ENCODE peak calls at places on chromosomes 13 and 19, in eight cellular contexts. One of them, this sample, is unnamed.

GRCh38 chr13:46662690-46663089 is 109.7 kb downstream of the LRCH1 start:
- DNase-seq in RWPE1: no peak
- DNase-seq in progenitor cell of endocrine pancreas: no peak
- DNase-seq in nephron progenitor cell: no peak
- DNase-seq in activated CD8-positive, alpha-beta T cell treated with anti-CD3 and anti-CD28 coated beads for 36 hours: no peak
- DNase-seq in H9: no peak
- DNase-seq in hepatocyte: no peak
- DNase-seq in AG04449: no peak
- DNase-seq in this sample: no peak

GRCh38 chr13:39900106-39900750 is 244.8 kb downstream of the COG6 start:
- DNase-seq in RWPE1: no peak
- DNase-seq in progenitor cell of endocrine pancreas: no peak
- DNase-seq in nephron progenitor cell: no peak
- DNase-seq in activated CD8-positive, alpha-beta T cell treated with anti-CD3 and anti-CD28 coated beads for 36 hours: no peak
- DNase-seq in H9: no peak
- DNase-seq in hepatocyte: no peak
- DNase-seq in AG04449: no peak
- DNase-seq in this sample: no peak

GRCh38 chr13:48199404-48199991 is 33.5 kb upstream of the ITM2B start:
- DNase-seq in RWPE1: no peak
- DNase-seq in progenitor cell of endocrine pancreas: no peak
- DNase-seq in nephron progenitor cell: no peak
- DNase-seq in activated CD8-positive, alpha-beta T cell treated with anti-CD3 and anti-CD28 coated beads for 36 hours: no peak
- DNase-seq in H9: no peak
- DNase-seq in hepatocyte: no peak
- DNase-seq in AG04449: no peak
- DNase-seq in this sample: no peak

GRCh38 chr19:41911889-41912731 is 16.1 kb downstream of the ERFL start:
- DNase-seq in RWPE1: no peak
- DNase-seq in progenitor cell of endocrine pancreas: no peak
- DNase-seq in nephron progenitor cell: no peak
- DNase-seq in activated CD8-positive, alpha-beta T cell treated with anti-CD3 and anti-CD28 coated beads for 36 hours: no peak
- DNase-seq in H9: no peak
- DNase-seq in hepatocyte: no peak
- DNase-seq in AG04449: no peak
- DNase-seq in this sample: no peak

GRCh38 chr13:99577934-99578917 is 77.0 kb downstream of the TM9SF2 start:
- DNase-seq in RWPE1: no peak
- DNase-seq in progenitor cell of endocrine pancreas: no peak
- DNase-seq in nephron progenitor cell: no peak
- DNase-seq in activated CD8-positive, alpha-beta T cell treated with anti-CD3 and anti-CD28 coated beads for 36 hours: no peak
- DNase-seq in H9: no peak
- DNase-seq in hepatocyte: no peak
- DNase-seq in AG04449: no peak
- DNase-seq in this sample: no peak

GRCh38 chr13:93740334-93740733 is 513.7 kb downstream of the GPC6 start:
- DNase-seq in RWPE1: no peak
- DNase-seq in progenitor cell of endocrine pancreas: no peak
- DNase-seq in nephron progenitor cell: no peak
- DNase-seq in activated CD8-positive, alpha-beta T cell treated with anti-CD3 and anti-CD28 coated beads for 36 hours: no peak
- DNase-seq in H9: no peak
- DNase-seq in hepatocyte: no peak
- DNase-seq in AG04449: no peak
- DNase-seq in this sample: no peak

GRCh38 chr19:56953411-56953810 is 112.9 kb upstream of the PEG3 start:
- DNase-seq in RWPE1: no peak
- DNase-seq in progenitor cell of endocrine pancreas: no peak
- DNase-seq in nephron progenitor cell: no peak
- DNase-seq in activated CD8-positive, alpha-beta T cell treated with anti-CD3 and anti-CD28 coated beads for 36 hours: no peak
- DNase-seq in H9: no peak
- DNase-seq in hepatocyte: no peak
- DNase-seq in AG04449: no peak
- DNase-seq in this sample: no peak

GRCh38 chr13:22114630-22115311 is 443.9 kb downstream of the FGF9 start:
- DNase-seq in RWPE1: no peak
- DNase-seq in progenitor cell of endocrine pancreas: no peak
- DNase-seq in nephron progenitor cell: peak; percentile 33
- DNase-seq in activated CD8-positive, alpha-beta T cell treated with anti-CD3 and anti-CD28 coated beads for 36 hours: peak; percentile 51
- DNase-seq in H9: no peak
- DNase-seq in hepatocyte: no peak
- DNase-seq in AG04449: no peak
- DNase-seq in this sample: no peak

GRCh38 chr13:33582121-33582520 is 235.8 kb upstream of the RFC3 start:
- DNase-seq in RWPE1: no peak
- DNase-seq in progenitor cell of endocrine pancreas: no peak
- DNase-seq in nephron progenitor cell: no peak
- DNase-seq in activated CD8-positive, alpha-beta T cell treated with anti-CD3 and anti-CD28 coated beads for 36 hours: no peak
- DNase-seq in H9: no peak
- DNase-seq in hepatocyte: no peak
- DNase-seq in AG04449: no peak
- DNase-seq in this sample: no peak

GRCh38 chr13:49890376-49890775 is 45.8 kb downstream of the SPRYD7 start:
- DNase-seq in RWPE1: no peak
- DNase-seq in progenitor cell of endocrine pancreas: no peak
- DNase-seq in nephron progenitor cell: no peak
- DNase-seq in activated CD8-positive, alpha-beta T cell treated with anti-CD3 and anti-CD28 coated beads for 36 hours: no peak
- DNase-seq in H9: peak; percentile 32
- DNase-seq in hepatocyte: no peak
- DNase-seq in AG04449: no peak
- DNase-seq in this sample: no peak

GRCh38 chr13:101397742-101398141 is 18.6 kb downstream of the NALCN start:
- DNase-seq in RWPE1: peak; percentile 81
- DNase-seq in progenitor cell of endocrine pancreas: no peak
- DNase-seq in nephron progenitor cell: peak; percentile 6
- DNase-seq in activated CD8-positive, alpha-beta T cell treated with anti-CD3 and anti-CD28 coated beads for 36 hours: no peak
- DNase-seq in H9: no peak
- DNase-seq in hepatocyte: no peak
- DNase-seq in AG04449: no peak
- DNase-seq in this sample: no peak

GRCh38 chr13:36904219-36904618 is 15.8 kb downstream of the SMAD9 start:
- DNase-seq in RWPE1: no peak
- DNase-seq in progenitor cell of endocrine pancreas: no peak
- DNase-seq in nephron progenitor cell: no peak
- DNase-seq in activated CD8-positive, alpha-beta T cell treated with anti-CD3 and anti-CD28 coated beads for 36 hours: no peak
- DNase-seq in H9: no peak
- DNase-seq in hepatocyte: no peak
- DNase-seq in AG04449: no peak
- DNase-seq in this sample: no peak

GRCh38 chr19:10936661-10937084 is 8.1 kb downstream of the TIMM29 start:
- DNase-seq in RWPE1: peak; percentile 66
- DNase-seq in progenitor cell of endocrine pancreas: peak; percentile 27
- DNase-seq in nephron progenitor cell: peak; percentile 57
- DNase-seq in activated CD8-positive, alpha-beta T cell treated with anti-CD3 and anti-CD28 coated beads for 36 hours: peak; percentile 56
- DNase-seq in H9: peak; percentile 78
- DNase-seq in hepatocyte: peak; percentile 91
- DNase-seq in AG04449: peak; percentile 19
- DNase-seq in this sample: no peak

GRCh38 chr19:1629256-1629808 is 23.1 kb downstream of the TCF3 start:
- DNase-seq in RWPE1: no peak
- DNase-seq in progenitor cell of endocrine pancreas: no peak
- DNase-seq in nephron progenitor cell: no peak
- DNase-seq in activated CD8-positive, alpha-beta T cell treated with anti-CD3 and anti-CD28 coated beads for 36 hours: no peak
- DNase-seq in H9: no peak
- DNase-seq in hepatocyte: no peak
- DNase-seq in AG04449: no peak
- DNase-seq in this sample: no peak

GRCh38 chr19:47848871-47849473 is 10.1 kb upstream of the TPRX2 start:
- DNase-seq in RWPE1: no peak
- DNase-seq in progenitor cell of endocrine pancreas: no peak
- DNase-seq in nephron progenitor cell: peak; percentile 67
- DNase-seq in activated CD8-positive, alpha-beta T cell treated with anti-CD3 and anti-CD28 coated beads for 36 hours: peak; percentile 74
- DNase-seq in H9: peak; percentile 79
- DNase-seq in hepatocyte: peak; percentile 51
- DNase-seq in AG04449: no peak
- DNase-seq in this sample: no peak

GRCh38 chr13:51246411-51247298 is 24.5 kb downstream of the FAM124A start:
- DNase-seq in RWPE1: no peak
- DNase-seq in progenitor cell of endocrine pancreas: no peak
- DNase-seq in nephron progenitor cell: no peak
- DNase-seq in activated CD8-positive, alpha-beta T cell treated with anti-CD3 and anti-CD28 coated beads for 36 hours: no peak
- DNase-seq in H9: no peak
- DNase-seq in hepatocyte: no peak
- DNase-seq in AG04449: no peak
- DNase-seq in this sample: no peak

GRCh38 chr13:30394798-30395191 is 27.5 kb upstream of the UBE2L5 start:
- DNase-seq in RWPE1: no peak
- DNase-seq in progenitor cell of endocrine pancreas: no peak
- DNase-seq in nephron progenitor cell: no peak
- DNase-seq in activated CD8-positive, alpha-beta T cell treated with anti-CD3 and anti-CD28 coated beads for 36 hours: no peak
- DNase-seq in H9: no peak
- DNase-seq in hepatocyte: no peak
- DNase-seq in AG04449: no peak
- DNase-seq in this sample: no peak

DNA sequence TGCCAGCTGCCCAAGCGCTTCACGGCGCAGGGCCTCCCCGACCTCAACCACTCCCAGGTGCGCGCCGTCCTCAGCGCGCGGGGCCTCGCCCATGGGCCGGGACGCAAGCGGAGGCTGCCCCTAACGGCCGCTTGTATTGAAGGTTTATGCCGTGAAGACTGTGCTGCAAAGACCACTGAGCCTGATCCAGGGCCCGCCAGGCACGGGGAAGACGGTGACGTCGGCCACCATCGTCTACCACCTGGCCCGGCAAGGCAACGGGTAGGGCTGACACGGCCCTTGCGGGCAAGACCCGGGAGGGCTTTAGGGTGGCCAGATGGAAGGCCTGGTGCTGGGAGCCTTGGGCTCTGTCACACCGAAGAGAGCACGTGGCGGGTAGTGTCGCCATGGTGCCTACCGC is 23.2 kb downstream of the UPF1 start:
- DNase-seq in RWPE1: no peak
- DNase-seq in progenitor cell of endocrine pancreas: no peak
- DNase-seq in nephron progenitor cell: no peak
- DNase-seq in activated CD8-positive, alpha-beta T cell treated with anti-CD3 and anti-CD28 coated beads for 36 hours: no peak
- DNase-seq in H9: no peak
- DNase-seq in hepatocyte: no peak
- DNase-seq in AG04449: no peak
- DNase-seq in this sample: no peak
- TF ChIP-seq CTCF in RWPE1: no peak
- TF ChIP-seq CTCF in progenitor cell of endocrine pancreas: no peak
- TF ChIP-seq CTCF in nephron progenitor cell: no peak
- TF ChIP-seq CTCF in activated CD8-positive, alpha-beta T cell treated with anti-CD3 and anti-CD28 coated beads for 36 hours: no peak
- TF ChIP-seq CTCF in H9: no peak
- TF ChIP-seq CTCF in hepatocyte: no peak
- TF ChIP-seq CTCF in AG04449: no peak
- TF ChIP-seq CTCF in this sample: no peak

GRCh38 chr19:15251010-15251748 is 18.9 kb upstream of the EPHX3 start:
- DNase-seq in RWPE1: peak; percentile 43
- DNase-seq in progenitor cell of endocrine pancreas: no peak
- DNase-seq in nephron progenitor cell: no peak
- DNase-seq in activated CD8-positive, alpha-beta T cell treated with anti-CD3 and anti-CD28 coated beads for 36 hours: no peak
- DNase-seq in H9: no peak
- DNase-seq in hepatocyte: no peak
- DNase-seq in AG04449: peak; percentile 85
- DNase-seq in this sample: no peak

GRCh38 chr19:15250635-15250993 is 18.4 kb upstream of the EPHX3 start:
- DNase-seq in RWPE1: no peak
- DNase-seq in progenitor cell of endocrine pancreas: no peak
- DNase-seq in nephron progenitor cell: no peak
- DNase-seq in activated CD8-positive, alpha-beta T cell treated with anti-CD3 and anti-CD28 coated beads for 36 hours: no peak
- DNase-seq in H9: no peak
- DNase-seq in hepatocyte: no peak
- DNase-seq in AG04449: no peak
- DNase-seq in this sample: no peak

GRCh38 chr19:15253076-15253475 is 20.8 kb upstream of the EPHX3 start:
- DNase-seq in RWPE1: no peak
- DNase-seq in progenitor cell of endocrine pancreas: no peak
- DNase-seq in nephron progenitor cell: no peak
- DNase-seq in activated CD8-positive, alpha-beta T cell treated with anti-CD3 and anti-CD28 coated beads for 36 hours: no peak
- DNase-seq in H9: no peak
- DNase-seq in hepatocyte: no peak
- DNase-seq in AG04449: no peak
- DNase-seq in this sample: no peak

GRCh38 chr19:15252398-15253018 is 20.3 kb upstream of the EPHX3 start:
- DNase-seq in RWPE1: no peak
- DNase-seq in progenitor cell of endocrine pancreas: no peak
- DNase-seq in nephron progenitor cell: peak; percentile 44
- DNase-seq in activated CD8-positive, alpha-beta T cell treated with anti-CD3 and anti-CD28 coated beads for 36 hours: peak; percentile 24
- DNase-seq in H9: peak; percentile 44
- DNase-seq in hepatocyte: no peak
- DNase-seq in AG04449: no peak
- DNase-seq in this sample: no peak

GRCh38 chr19:15251749-15252397 is 19.6 kb upstream of the EPHX3 start:
- DNase-seq in RWPE1: peak; percentile 78
- DNase-seq in progenitor cell of endocrine pancreas: peak; percentile 23
- DNase-seq in nephron progenitor cell: peak; percentile 90
- DNase-seq in activated CD8-positive, alpha-beta T cell treated with anti-CD3 and anti-CD28 coated beads for 36 hours: no peak
- DNase-seq in H9: peak; percentile 84
- DNase-seq in hepatocyte: peak; percentile 85
- DNase-seq in AG04449: peak; percentile 90
- DNase-seq in this sample: no peak
- TF ChIP-seq CTCF in RWPE1: no peak
- TF ChIP-seq CTCF in progenitor cell of endocrine pancreas: peak; percentile 44
- TF ChIP-seq CTCF in nephron progenitor cell: peak; percentile 58
- TF ChIP-seq CTCF in activated CD8-positive, alpha-beta T cell treated with anti-CD3 and anti-CD28 coated beads for 36 hours: no peak
- TF ChIP-seq CTCF in H9: peak; percentile 69
- TF ChIP-seq CTCF in hepatocyte: peak; percentile 40
- TF ChIP-seq CTCF in AG04449: peak; percentile 88
- TF ChIP-seq CTCF in this sample: no peak

DNA sequence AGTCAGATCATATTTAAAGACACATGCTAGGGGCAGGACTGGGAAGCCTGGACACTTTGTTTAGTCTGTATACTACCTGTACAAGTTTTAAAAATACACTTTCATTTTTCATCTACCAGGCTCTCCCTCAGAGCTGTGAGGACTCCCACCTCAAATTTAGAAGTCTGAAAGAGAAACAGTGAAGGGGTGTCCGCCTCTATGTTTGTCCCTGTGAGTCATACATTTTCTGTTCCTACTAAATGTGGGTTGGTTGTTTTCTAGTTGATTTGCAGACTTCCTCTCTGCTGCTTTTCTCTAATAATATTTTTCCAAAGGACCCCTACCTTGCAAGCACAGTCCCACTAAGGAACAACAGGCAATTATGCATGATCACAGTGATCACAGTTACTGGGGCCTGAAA is 110.5 kb downstream of the ENOX1 start:
- DNase-seq in RWPE1: no peak
- DNase-seq in progenitor cell of endocrine pancreas: no peak
- DNase-seq in nephron progenitor cell: no peak
- DNase-seq in activated CD8-positive, alpha-beta T cell treated with anti-CD3 and anti-CD28 coated beads for 36 hours: no peak
- DNase-seq in H9: no peak
- DNase-seq in hepatocyte: no peak
- DNase-seq in AG04449: no peak
- DNase-seq in this sample: no peak
- TF ChIP-seq CTCF in RWPE1: no peak
- TF ChIP-seq CTCF in progenitor cell of endocrine pancreas: no peak
- TF ChIP-seq CTCF in nephron progenitor cell: no peak
- TF ChIP-seq CTCF in activated CD8-positive, alpha-beta T cell treated with anti-CD3 and anti-CD28 coated beads for 36 hours: no peak
- TF ChIP-seq CTCF in H9: no peak
- TF ChIP-seq CTCF in hepatocyte: no peak
- TF ChIP-seq CTCF in AG04449: no peak
- TF ChIP-seq CTCF in this sample: no peak

DNA sequence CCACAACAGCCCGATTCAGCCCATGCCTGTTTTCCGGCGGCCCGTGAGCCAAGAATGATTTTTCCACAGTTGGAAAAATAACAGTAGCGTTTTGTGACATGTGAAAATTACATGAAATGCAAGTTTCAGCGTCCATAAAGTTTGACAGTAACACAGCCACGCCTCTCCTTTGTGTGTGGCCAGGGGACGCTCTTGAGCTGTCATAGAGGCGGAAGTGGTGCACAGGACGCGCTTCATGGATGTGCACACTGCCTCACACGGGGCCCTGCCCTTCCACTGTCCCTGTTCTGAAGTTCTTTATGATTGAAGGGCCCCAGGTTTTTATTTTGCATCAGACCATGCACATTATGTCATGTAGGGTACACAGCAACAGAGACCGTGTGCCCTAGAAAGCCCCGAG is 12.4 kb upstream of the ELAVL1 start:
- DNase-seq in RWPE1: no peak
- DNase-seq in progenitor cell of endocrine pancreas: no peak
- DNase-seq in nephron progenitor cell: no peak
- DNase-seq in activated CD8-positive, alpha-beta T cell treated with anti-CD3 and anti-CD28 coated beads for 36 hours: peak; percentile 64
- DNase-seq in H9: no peak
- DNase-seq in hepatocyte: no peak
- DNase-seq in AG04449: no peak
- DNase-seq in this sample: peak; percentile 25
- TF ChIP-seq CTCF in RWPE1: no peak
- TF ChIP-seq CTCF in progenitor cell of endocrine pancreas: peak; percentile 26
- TF ChIP-seq CTCF in nephron progenitor cell: no peak
- TF ChIP-seq CTCF in activated CD8-positive, alpha-beta T cell treated with anti-CD3 and anti-CD28 coated beads for 36 hours: peak; percentile 16
- TF ChIP-seq CTCF in H9: peak; percentile 56
- TF ChIP-seq CTCF in hepatocyte: peak; percentile 18
- TF ChIP-seq CTCF in AG04449: no peak
- TF ChIP-seq CTCF in this sample: no peak

This sample was measured in activated B cell treated with CpG ODN at 0.5 μM for 24 hours.